ENCODE peak calls at places on chromosomes 7 and 10, in four cellular contexts. One of them, this sample, is unnamed.

GRCh38 chr7:116872026-116872425 is 9.6 kb downstream of the CAPZA2 start:
- DNase-seq in tibial artery: no peak
- DNase-seq in heart right ventricle: no peak
- DNase-seq in CD8-positive, alpha-beta T cell: no peak
- DNase-seq in this sample: no peak

GRCh38 chr7:92634125-92634710 is 44.0 kb upstream of the FAM133B start:
- DNase-seq in tibial artery: no peak
- DNase-seq in heart right ventricle: no peak
- DNase-seq in CD8-positive, alpha-beta T cell: no peak
- DNase-seq in this sample: no peak

GRCh38 chr7:7858559-7858958 is 110.0 kb upstream of the GLCCI1 start:
- DNase-seq in tibial artery: no peak
- DNase-seq in heart right ventricle: no peak
- DNase-seq in CD8-positive, alpha-beta T cell: no peak
- DNase-seq in this sample: no peak

GRCh38 chr7:127920787-127921438 is 110.3 kb downstream of the LRRC4 start:
- DNase-seq in tibial artery: no peak
- DNase-seq in heart right ventricle: no peak
- DNase-seq in CD8-positive, alpha-beta T cell: no peak
- DNase-seq in this sample: peak; percentile 22

GRCh38 chr10:6843477-6843876 is 263.4 kb upstream of the PRKCQ start:
- DNase-seq in tibial artery: no peak
- DNase-seq in heart right ventricle: no peak
- DNase-seq in CD8-positive, alpha-beta T cell: no peak
- DNase-seq in this sample: no peak

GRCh38 chr7:55177068-55177530 is 158.3 kb downstream of the EGFR start:
- DNase-seq in tibial artery: no peak
- DNase-seq in heart right ventricle: no peak
- DNase-seq in CD8-positive, alpha-beta T cell: no peak
- DNase-seq in this sample: no peak

GRCh38 chr10:104268691-104269645 is at the start of gene GSTO2:
- DNase-seq in tibial artery: peak; percentile 99
- DNase-seq in heart right ventricle: peak; percentile 98
- DNase-seq in CD8-positive, alpha-beta T cell: peak; percentile 96
- DNase-seq in this sample: peak; percentile 95

GRCh38 chr7:95045236-95045923 is 138.0 kb downstream of the PPP1R9A start:
- DNase-seq in tibial artery: no peak
- DNase-seq in heart right ventricle: no peak
- DNase-seq in CD8-positive, alpha-beta T cell: no peak
- DNase-seq in this sample: peak; percentile 36

GRCh38 chr10:99779335-99779734 is 3.1 kb upstream of the ABCC2 start:
- DNase-seq in tibial artery: no peak
- DNase-seq in heart right ventricle: no peak
- DNase-seq in CD8-positive, alpha-beta T cell: no peak
- DNase-seq in this sample: peak; percentile 66

GRCh38 chr10:103870503-103870902 is 15.1 kb upstream of the SH3PXD2A start:
- DNase-seq in tibial artery: no peak
- DNase-seq in heart right ventricle: no peak
- DNase-seq in CD8-positive, alpha-beta T cell: no peak
- DNase-seq in this sample: no peak

GRCh38 chr10:95374597-95375209 is 83.9 kb upstream of the PDLIM1 start:
- DNase-seq in tibial artery: peak; percentile 53
- DNase-seq in heart right ventricle: peak; percentile 69
- DNase-seq in CD8-positive, alpha-beta T cell: peak; percentile 30
- DNase-seq in this sample: peak; percentile 53

GRCh38 chr10:71371750-71372166 is 25.0 kb upstream of the CDH23 start:
- DNase-seq in tibial artery: no peak
- DNase-seq in heart right ventricle: no peak
- DNase-seq in CD8-positive, alpha-beta T cell: no peak
- DNase-seq in this sample: no peak

GRCh38 chr7:93985101-93985500 is 19.1 kb downstream of the BET1 start:
- DNase-seq in tibial artery: no peak
- DNase-seq in heart right ventricle: no peak
- DNase-seq in CD8-positive, alpha-beta T cell: no peak
- DNase-seq in this sample: no peak

GRCh38 chr10:82821043-82821442 is 946.0 kb downstream of the NRG3 start:
- DNase-seq in tibial artery: no peak
- DNase-seq in heart right ventricle: no peak
- DNase-seq in CD8-positive, alpha-beta T cell: no peak
- DNase-seq in this sample: no peak

GRCh38 chr7:46109447-46109846 is 188.4 kb upstream of the IGFBP3 start:
- DNase-seq in tibial artery: no peak
- DNase-seq in heart right ventricle: no peak
- DNase-seq in CD8-positive, alpha-beta T cell: no peak
- DNase-seq in this sample: no peak

GRCh38 chr10:76942556-76943416 is 694.8 kb downstream of the KCNMA1 start:
- DNase-seq in tibial artery: no peak
- DNase-seq in heart right ventricle: no peak
- DNase-seq in CD8-positive, alpha-beta T cell: no peak
- DNase-seq in this sample: no peak

GRCh38 chr10:66176772-66177171 is 749.1 kb upstream of the LRRTM3 start:
- DNase-seq in tibial artery: no peak
- DNase-seq in heart right ventricle: no peak
- DNase-seq in CD8-positive, alpha-beta T cell: no peak
- DNase-seq in this sample: peak; percentile 22
- H3K27ac ChIP-seq in tibial artery: no peak overlapping the region
- H3K27ac ChIP-seq in heart right ventricle: no peak overlapping the region
- H3K27ac ChIP-seq in CD8-positive, alpha-beta T cell: no peak overlapping the region
- H3K27ac ChIP-seq in this sample: no peak overlapping the region

DNA sequence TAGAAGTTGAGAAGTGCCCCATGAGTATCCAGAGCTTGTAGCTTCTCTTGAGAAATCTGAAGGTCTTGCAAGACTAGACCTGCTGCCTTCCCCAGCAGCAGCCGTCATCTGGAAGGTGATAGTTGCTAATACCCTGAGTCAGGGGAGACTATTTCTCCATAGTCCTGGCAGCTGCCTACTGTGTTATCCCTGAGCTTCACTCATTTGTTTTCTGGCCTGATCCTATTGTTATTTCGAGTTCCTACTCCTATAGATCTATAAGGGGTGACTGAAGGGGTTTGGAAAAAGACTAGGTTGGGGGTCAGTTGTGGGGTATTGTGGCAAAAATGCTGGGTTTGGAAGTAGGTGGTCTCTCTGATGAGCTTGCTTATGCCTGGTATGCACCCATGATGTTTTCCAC is 297.8 kb downstream of the CNTNAP2 start:
- DNase-seq in tibial artery: no peak
- DNase-seq in heart right ventricle: no peak
- DNase-seq in CD8-positive, alpha-beta T cell: no peak
- DNase-seq in this sample: no peak
- H3K27ac ChIP-seq in tibial artery: no peak overlapping the region
- H3K27ac ChIP-seq in heart right ventricle: no peak overlapping the region
- H3K27ac ChIP-seq in CD8-positive, alpha-beta T cell: no peak overlapping the region
- H3K27ac ChIP-seq in this sample: no peak overlapping the region

GRCh38 chr10:44960482-44961230 is 1.1 kb downstream of the RASSF4 start:
- DNase-seq in tibial artery: no peak
- DNase-seq in heart right ventricle: no peak
- DNase-seq in CD8-positive, alpha-beta T cell: no peak
- DNase-seq in this sample: no peak
- H3K27ac ChIP-seq in tibial artery: peak overlapping the region; percentile 82
- H3K27ac ChIP-seq in heart right ventricle: peak overlapping the region; percentile 89
- H3K27ac ChIP-seq in CD8-positive, alpha-beta T cell: no peak overlapping the region
- H3K27ac ChIP-seq in this sample: no peak overlapping the region

DNA sequence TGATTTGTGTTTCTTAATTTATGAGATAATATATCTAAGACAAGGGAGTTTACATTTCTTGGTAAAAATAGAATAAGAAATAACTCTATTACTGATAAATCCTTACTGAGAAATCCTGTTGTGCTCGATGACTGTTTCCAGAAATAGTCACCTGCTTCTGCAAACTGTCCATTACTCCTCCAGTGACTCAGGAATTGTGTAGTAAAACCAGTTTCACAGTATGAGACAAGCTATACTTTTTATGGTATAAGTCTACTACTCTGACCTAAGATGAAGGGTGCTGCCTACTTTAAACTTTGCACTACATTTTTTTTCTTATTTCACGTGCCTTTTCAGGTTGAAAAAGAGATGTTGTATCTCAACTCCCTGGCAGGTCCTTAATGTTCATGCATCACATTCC is 6.8 kb upstream of the ANKRD22 start:
- DNase-seq in tibial artery: no peak
- DNase-seq in heart right ventricle: no peak
- DNase-seq in CD8-positive, alpha-beta T cell: no peak
- DNase-seq in this sample: no peak
- H3K27ac ChIP-seq in tibial artery: no peak overlapping the region
- H3K27ac ChIP-seq in heart right ventricle: no peak overlapping the region
- H3K27ac ChIP-seq in CD8-positive, alpha-beta T cell: no peak overlapping the region
- H3K27ac ChIP-seq in this sample: no peak overlapping the region

DNA sequence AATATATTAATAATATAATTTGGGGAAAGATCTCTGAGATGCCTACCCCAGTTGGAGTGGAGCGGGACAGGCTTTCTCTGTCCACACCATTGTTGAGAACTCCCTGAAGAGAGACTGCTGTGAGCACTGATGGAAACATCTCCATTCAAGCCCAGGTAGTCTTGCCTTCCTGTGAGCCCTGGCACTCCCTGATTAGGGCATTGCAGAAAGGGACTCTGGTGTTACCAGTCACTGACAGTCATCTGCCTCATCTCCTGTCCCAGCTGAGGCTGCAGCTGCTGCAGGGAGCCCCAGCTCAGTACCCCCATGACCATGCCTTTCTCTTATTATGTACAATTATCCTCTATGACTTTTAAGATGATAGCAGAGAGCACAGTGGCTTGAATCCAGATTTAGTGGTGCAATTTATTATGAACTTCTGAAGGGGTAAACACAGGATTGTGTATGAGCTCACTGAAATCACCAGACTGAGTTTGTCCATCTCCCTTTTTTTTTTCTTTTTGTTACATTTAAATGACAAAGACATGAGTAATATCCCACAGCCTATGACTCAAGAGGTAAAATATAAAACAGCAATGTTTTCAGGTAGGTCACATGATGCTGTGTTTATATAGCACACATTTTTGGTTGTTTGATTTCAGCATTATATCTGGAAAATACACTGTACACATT is 236.9 kb downstream of the SLC25A13 start:
- DNase-seq in tibial artery: no peak
- DNase-seq in heart right ventricle: no peak
- DNase-seq in CD8-positive, alpha-beta T cell: no peak
- DNase-seq in this sample: peak; percentile 9
- H3K27ac ChIP-seq in tibial artery: no peak overlapping the region
- H3K27ac ChIP-seq in heart right ventricle: no peak overlapping the region
- H3K27ac ChIP-seq in CD8-positive, alpha-beta T cell: no peak overlapping the region
- H3K27ac ChIP-seq in this sample: no peak overlapping the region

GRCh38 chr10:35397953-35398352 is 61.6 kb downstream of the CCNY start:
- DNase-seq in tibial artery: no peak
- DNase-seq in heart right ventricle: no peak
- DNase-seq in CD8-positive, alpha-beta T cell: no peak
- DNase-seq in this sample: no peak

GRCh38 chr10:35399414-35400009 is 63.2 kb downstream of the CCNY start:
- DNase-seq in tibial artery: no peak
- DNase-seq in heart right ventricle: no peak
- DNase-seq in CD8-positive, alpha-beta T cell: no peak
- DNase-seq in this sample: no peak

GRCh38 chr10:35398355-35398754 is 62.0 kb downstream of the CCNY start:
- DNase-seq in tibial artery: no peak
- DNase-seq in heart right ventricle: no peak
- DNase-seq in CD8-positive, alpha-beta T cell: no peak
- DNase-seq in this sample: no peak

GRCh38 chr10:35400600-35401268 is 64.4 kb downstream of the CCNY start:
- DNase-seq in tibial artery: no peak
- DNase-seq in heart right ventricle: no peak
- DNase-seq in CD8-positive, alpha-beta T cell: no peak
- DNase-seq in this sample: no peak

DNA sequence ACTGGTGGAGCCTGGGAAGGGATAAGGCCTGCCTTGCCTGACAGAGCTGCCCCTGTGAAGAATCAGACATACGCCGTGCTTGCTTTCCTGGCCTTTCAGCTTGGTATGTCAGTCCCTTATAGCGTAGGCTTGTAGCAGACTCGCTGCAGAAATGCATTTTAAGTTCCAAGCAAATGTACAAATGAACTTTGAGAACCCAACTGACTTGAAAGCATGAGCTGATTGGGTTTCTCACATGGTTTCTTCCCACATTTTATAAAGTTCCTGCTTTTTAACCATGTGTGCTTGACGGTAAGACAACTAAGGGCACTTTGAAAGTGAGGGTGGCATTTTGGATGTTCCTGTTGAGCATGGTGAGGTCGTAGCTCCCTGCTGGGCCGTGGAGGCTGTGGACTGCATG is 62.6 kb downstream of the CCNY start:
- DNase-seq in tibial artery: no peak
- DNase-seq in heart right ventricle: no peak
- DNase-seq in CD8-positive, alpha-beta T cell: no peak
- DNase-seq in this sample: no peak
- H3K27ac ChIP-seq in tibial artery: no peak overlapping the region
- H3K27ac ChIP-seq in heart right ventricle: no peak overlapping the region
- H3K27ac ChIP-seq in CD8-positive, alpha-beta T cell: no peak overlapping the region
- H3K27ac ChIP-seq in this sample: no peak overlapping the region

DNA sequence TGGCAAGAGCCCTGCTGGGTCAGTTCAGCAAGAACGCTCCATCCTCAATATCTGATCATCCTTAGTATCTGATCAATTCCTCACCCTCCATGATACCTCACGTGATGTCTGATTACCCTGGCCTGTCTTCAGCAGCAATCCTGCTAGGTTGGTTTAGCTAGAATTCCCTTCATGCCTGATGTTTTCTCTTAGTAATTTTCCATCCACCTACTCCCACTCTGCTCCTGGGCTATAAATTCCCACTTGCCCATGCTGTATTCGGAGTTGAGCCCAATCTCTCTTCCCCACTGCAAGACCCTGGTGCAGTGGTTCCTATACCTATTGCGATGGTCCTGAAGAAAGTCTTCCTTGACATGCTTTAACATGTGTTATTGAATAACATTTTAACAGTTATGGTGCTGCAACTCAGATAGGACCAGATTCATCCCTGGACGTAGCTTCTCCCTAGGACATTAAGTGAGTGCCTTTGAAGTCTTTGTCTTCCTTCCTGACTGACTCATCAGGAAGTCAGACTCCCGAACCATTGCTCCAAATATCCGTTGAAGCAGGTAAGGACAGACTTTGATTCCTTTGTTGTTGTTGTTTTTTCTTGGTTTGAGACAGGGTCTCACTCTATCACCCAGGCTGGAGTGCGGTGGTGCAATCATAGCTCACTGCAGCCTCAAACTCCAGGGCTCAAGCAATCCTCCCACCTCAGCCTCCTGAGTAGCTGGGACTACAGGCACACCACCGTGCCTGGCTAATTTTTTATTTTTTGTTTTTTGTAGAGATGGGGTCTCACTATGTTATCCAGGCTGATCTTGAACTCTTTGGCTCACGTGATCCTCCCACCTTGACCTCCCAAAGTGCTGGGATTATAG is 29.4 kb upstream of the CLDN3 start:
- DNase-seq in tibial artery: no peak
- DNase-seq in heart right ventricle: no peak
- DNase-seq in CD8-positive, alpha-beta T cell: no peak
- DNase-seq in this sample: no peak
- H3K27ac ChIP-seq in tibial artery: no peak overlapping the region
- H3K27ac ChIP-seq in heart right ventricle: no peak overlapping the region
- H3K27ac ChIP-seq in CD8-positive, alpha-beta T cell: no peak overlapping the region
- H3K27ac ChIP-seq in this sample: no peak overlapping the region

GRCh38 chr10:5547684-5547933 is 22.8 kb downstream of the CALML3 start:
- DNase-seq in tibial artery: no peak
- DNase-seq in heart right ventricle: no peak
- DNase-seq in CD8-positive, alpha-beta T cell: no peak
- DNase-seq in this sample: no peak
- H3K27ac ChIP-seq in tibial artery: peak overlapping the region; percentile 90
- H3K27ac ChIP-seq in heart right ventricle: peak overlapping the region; percentile 70
- H3K27ac ChIP-seq in CD8-positive, alpha-beta T cell: no peak overlapping the region
- H3K27ac ChIP-seq in this sample: peak overlapping the region; percentile 37

GRCh38 chr10:112151640-112152039 is 31.9 kb downstream of the GPAM start:
- DNase-seq in tibial artery: no peak
- DNase-seq in heart right ventricle: no peak
- DNase-seq in CD8-positive, alpha-beta T cell: no peak
- DNase-seq in this sample: no peak
- H3K27ac ChIP-seq in tibial artery: no peak overlapping the region
- H3K27ac ChIP-seq in heart right ventricle: no peak overlapping the region
- H3K27ac ChIP-seq in CD8-positive, alpha-beta T cell: no peak overlapping the region
- H3K27ac ChIP-seq in this sample: no peak overlapping the region